ENCODE peak calls at places on chromosome 16, in eight cellular contexts. D is NCI-H345; A is astrocyte of the spinal cord; X is GOT3; P is stimulated activated CD8-positive, alpha-beta memory T cell treated with anti-CD3 and anti-CD28 coated beads, Interleukin-4, amount 100 ng/mL, for 24 hours; C is CD14-positive monocyte; H is HT-29; I is body of pancreas. V is an unnamed sample.

GRCh38 chr16:67888311-67888710 is 3.6 kb downstream of the NRN1L start:
- DNase-seq in D (no peak), I (no peak), A (no peak), C (no peak), P (no peak), H (no peak), X (no peak), V (no peak)

GRCh38 chr16:25343976-25344375 is 86.3 kb upstream of the ZKSCAN2 start:
- DNase-seq in P (no peak), D (no peak), H (no peak), I (no peak), C (no peak), X (no peak), A (no peak), V (no peak)

GRCh38 chr16:79928142-79928735 is 327.7 kb upstream of the MAF start:
- DNase-seq in D (no peak), X (no peak), I (peak), H (no peak), A (no peak), C (no peak), P (no peak), V (no peak)

GRCh38 chr16:46673320-46674013 is 15.5 kb downstream of the VPS35 start:
- DNase-seq in A (peak), P (no peak), D (peak), X (no peak), H (peak), C (peak), I (peak), V (peak)

GRCh38 chr16:19284207-19284606 is 1.3 kb upstream of the CLEC19A start:
- DNase-seq in D (no peak), I (peak), C (no peak), H (no peak), X (peak), P (no peak), A (peak), V (peak)

GRCh38 chr16:6725634-6726331 is 606.9 kb upstream of the RBFOX1 start:
- DNase-seq in I (no peak), A (no peak), C (no peak), P (no peak), D (no peak), H (no peak), X (no peak), V (no peak)

GRCh38 chr16:86982912-86983311 is 334.3 kb downstream of the C16orf95 start:
- DNase-seq in A (no peak), D (no peak), I (no peak), X (no peak), H (no peak), C (no peak), P (no peak), V (no peak)

GRCh38 chr16:62899737-62900136 is 863.5 kb upstream of the CDH8 start:
- DNase-seq in A (no peak), D (no peak), C (no peak), X (no peak), I (no peak), H (no peak), P (no peak), V (no peak)

GRCh38 chr16:81848306-81848853 is 69.3 kb downstream of the PLCG2 start:
- DNase-seq in A (no peak), H (no peak), P (no peak), D (no peak), I (no peak), C (no peak), X (no peak), V (no peak)

GRCh38 chr16:81527477-81528178 is 83.0 kb downstream of the CMIP start:
- DNase-seq in C (no peak), P (no peak), A (no peak), X (no peak), H (no peak), I (no peak), D (no peak), V (no peak)

GRCh38 chr16:4172070-4172469 is 55.8 kb upstream of the ADCY9 start:
- DNase-seq in H (no peak), D (no peak), C (no peak), P (no peak), I (no peak), X (no peak), A (no peak), V (no peak)

GRCh38 chr16:85151603-85152413 is 39.5 kb upstream of the CIBAR2 start:
- DNase-seq in A (peak), P (no peak), H (peak), X (peak), I (peak), D (peak), C (no peak), V (peak)

GRCh38 chr16:72131036-72131435 is 37.4 kb downstream of the DHX38 start:
- DNase-seq in I (no peak), D (no peak), P (no peak), A (no peak), X (no peak), C (no peak), H (no peak), V (no peak)

GRCh38 chr16:79845734-79846135 is 245.2 kb upstream of the MAF start:
- DNase-seq in A (no peak), H (no peak), D (no peak), C (no peak), I (no peak), P (no peak), X (no peak), V (no peak)

GRCh38 chr16:2042171-2042570 is 5.5 kb downstream of the NTHL1 start:
- DNase-seq in D (peak), C (no peak), A (no peak), I (peak), H (peak), X (no peak), P (no peak), V (no peak)

GRCh38 chr16:15880434-15880833 is 8.0 kb downstream of the CEP20 start:
- DNase-seq in X (no peak), D (peak), C (no peak), P (no peak), H (no peak), A (no peak), I (no peak), V (no peak)

GRCh38 chr16:89506791-89507191 is 1.4 kb upstream of the SPG7 start:
- DNase-seq in A (no peak), D (no peak), X (no peak), H (no peak), I (no peak), P (no peak), C (no peak), V (no peak)

GRCh38 chr16:1273816-1274215 is 17.9 kb downstream of the TPSD1 start:
- DNase-seq in P (no peak), A (no peak), I (no peak), D (no peak), C (no peak), H (no peak), X (no peak), V (no peak)

GRCh38 chr16:29784901-29785500 is 5.5 kb upstream of the KIF22 start:
- DNase-seq in A (peak), C (peak), I (peak), D (no peak), P (peak), X (peak), H (no peak), V (no peak)

GRCh38 chr16:11494029-11494428 is 92.7 kb downstream of the LITAF start:
- DNase-seq in A (no peak), D (no peak), P (no peak), C (no peak), H (no peak), I (no peak), X (no peak), V (no peak)

GRCh38 chr16:2528161-2529060 is 2.8 kb downstream of the CEMP1 start:
- DNase-seq in C (no peak), X (no peak), I (no peak), H (no peak), P (no peak), D (no peak), A (no peak), V (no peak)

GRCh38 chr16:77993111-77993571 is 29.2 kb upstream of the CLEC3A start:
- DNase-seq in D (no peak), I (no peak), P (no peak), H (peak), X (no peak), A (peak), C (no peak), V (no peak)